ENCODE peak calls at places on chromosomes 11 and 22, in nine cellular contexts. S is prostate gland, T is ovary, Q is neuronal stem cell, F is left lung, O is breast epithelium, C is psoas muscle, W is tibial artery, X is cardiac muscle cell. U is an unnamed sample.

GRCh38 chr22:39348909-39349505 is 784 bp upstream of the SYNGR1 start:
- DNase-seq in Q (no peak), F (peak; percentile 48), S (no peak), T (peak; percentile 66), O (no peak), C (no peak), X (no peak), W (no peak), U (no peak)

GRCh38 chr22:19667872-19668740 is 46.2 kb upstream of the SEPTIN5 start:
- DNase-seq in W (no peak), C (no peak), T (no peak), F (no peak), S (no peak), O (no peak), Q (no peak), X (no peak), U (no peak)

GRCh38 chr11:100902454-100903141 is 215.5 kb downstream of the ARHGAP42 start:
- DNase-seq in W (no peak), S (no peak), T (no peak), O (peak; percentile 57), Q (no peak), F (no peak), X (no peak), C (no peak), U (no peak)

GRCh38 chr11:73528420-73528819 is 69.5 kb downstream of the FAM168A start:
- DNase-seq in S (no peak), Q (no peak), W (no peak), O (no peak), X (no peak), F (no peak), T (no peak), C (no peak), U (no peak)

GRCh38 chr11:73416711-73417265 is 40.6 kb downstream of the RELT start:
- DNase-seq in T (no peak), C (no peak), O (no peak), F (no peak), W (no peak), X (peak; percentile 60), S (no peak), Q (no peak), U (no peak)

GRCh38 chr11:65355013-65355775 is 643 bp downstream of the TIGD3 start:
- DNase-seq in F (no peak), C (peak; percentile 65), W (no peak), S (no peak), T (peak; percentile 60), Q (peak; percentile 40), X (no peak), O (peak; percentile 55), U (no peak)

GRCh38 chr22:36026741-36027140 is 1.9 kb downstream of the RBFOX2 start:
- DNase-seq in F (no peak), W (no peak), O (no peak), C (no peak), Q (no peak), T (no peak), X (peak; percentile 59), S (no peak), U (no peak)

GRCh38 chr11:60918251-60918940 is 4.4 kb downstream of the TMEM109 start:
- DNase-seq in T (no peak), X (no peak), Q (no peak), W (peak; percentile 11), S (no peak), F (no peak), O (no peak), C (no peak), U (no peak)

GRCh38 chr22:47210686-47211085 is 448.2 kb downstream of the TBC1D22A start:
- DNase-seq in C (no peak), X (no peak), S (no peak), F (no peak), T (no peak), W (peak; percentile 32), Q (no peak), O (no peak), U (no peak)

GRCh38 chr22:47207846-47208554 is 445.6 kb downstream of the TBC1D22A start:
- DNase-seq in T (peak; percentile 18), S (no peak), W (peak; percentile 27), O (no peak), F (peak; percentile 17), C (no peak), Q (no peak), X (no peak), U (no peak)

GRCh38 chr22:47209547-47210023 is 447.1 kb downstream of the TBC1D22A start:
- DNase-seq in X (no peak), S (no peak), C (peak; percentile 48), W (peak; percentile 44), F (no peak), T (peak; percentile 30), Q (no peak), O (no peak), U (no peak)

GRCh38 chr22:47209077-47209514 is 446.6 kb downstream of the TBC1D22A start:
- DNase-seq in S (no peak), X (peak; percentile 10), F (peak; percentile 17), C (peak; percentile 29), O (no peak), Q (no peak), W (peak; percentile 51), T (peak; percentile 19), U (no peak)

GRCh38 chr22:47210112-47210657 is 447.7 kb downstream of the TBC1D22A start:
- DNase-seq in C (peak; percentile 28), O (no peak), S (no peak), W (peak; percentile 28), F (peak; percentile 6), T (peak; percentile 21), Q (no peak), X (no peak), U (no peak)
- H3K9me3 ChIP-seq in C (no peaks in the 10 kb centered on the region), O (no peaks in the 10 kb centered on the region), S (no peaks in the 10 kb centered on the region), W (no peaks in the 10 kb centered on the region), F (no peaks in the 10 kb centered on the region), T (no peaks in the 10 kb centered on the region), Q (peaks cover 44% of the 10 kb centered on the region), X (no peaks in the 10 kb centered on the region), U (no peaks in the 10 kb centered on the region)

GRCh38 chr11:1305063-1305495 is 4.4 kb downstream of the TOLLIP start:
- DNase-seq in X (no peak), S (no peak), C (no peak), Q (no peak), W (no peak), O (no peak), F (no peak), T (no peak), U (no peak)
- H3K9me3 ChIP-seq in X (no peaks in the 10 kb centered on the region), S (no peaks in the 10 kb centered on the region), C (no peaks in the 10 kb centered on the region), Q (no peaks in the 10 kb centered on the region), W (no peaks in the 10 kb centered on the region), O (no peaks in the 10 kb centered on the region), F (no peaks in the 10 kb centered on the region), T (no peaks in the 10 kb centered on the region), U (no peaks in the 10 kb centered on the region)

GRCh38 chr11:74863410-74863809 is 85.5 kb downstream of the XRRA1 start:
- DNase-seq in Q (no peak), X (no peak), W (no peak), T (no peak), S (no peak), F (no peak), O (no peak), C (no peak), U (no peak)

GRCh38 chr11:74860743-74861142 is 88.1 kb downstream of the XRRA1 start:
- DNase-seq in Q (no peak), O (no peak), W (no peak), T (no peak), F (no peak), S (no peak), C (no peak), X (no peak), U (no peak)

GRCh38 chr11:74871037-74871436 is 77.9 kb downstream of the XRRA1 start:
- DNase-seq in T (no peak), O (no peak), X (peak; percentile 18), W (no peak), F (no peak), S (no peak), C (no peak), Q (no peak), U (no peak)

GRCh38 chr11:74870485-74870884 is 78.4 kb downstream of the XRRA1 start:
- DNase-seq in Q (no peak), F (no peak), O (no peak), C (no peak), X (peak; percentile 71), W (no peak), S (no peak), T (no peak), U (no peak)

GRCh38 chr11:74866557-74866956 is 82.3 kb downstream of the XRRA1 start:
- DNase-seq in O (no peak), W (no peak), Q (no peak), C (no peak), T (no peak), X (no peak), S (no peak), F (no peak), U (no peak)
- H3K9me3 ChIP-seq in O (peaks cover 80% of the 10 kb centered on the region), W (peaks cover 72% of the 10 kb centered on the region), Q (peaks cover 33% of the 10 kb centered on the region), C (peaks cover 61% of the 10 kb centered on the region), T (peaks cover 50% of the 10 kb centered on the region), X (no peaks in the 10 kb centered on the region), S (peaks cover 5% of the 10 kb centered on the region), F (peaks cover 10% of the 10 kb centered on the region), U (peaks cover 22% of the 10 kb centered on the region)

GRCh38 chr22:47565607-47566006 is 803.2 kb downstream of the TBC1D22A start:
- DNase-seq in X (no peak), Q (no peak), O (no peak), S (no peak), W (no peak), F (no peak), T (no peak), C (no peak), U (no peak)

GRCh38 chr22:47561766-47562165 is 799.3 kb downstream of the TBC1D22A start:
- DNase-seq in Q (no peak), W (no peak), S (no peak), T (no peak), F (no peak), X (no peak), O (no peak), C (no peak), U (no peak)

GRCh38 chr22:47564158-47564450 is 801.7 kb downstream of the TBC1D22A start:
- DNase-seq in Q (no peak), T (no peak), O (no peak), S (no peak), F (no peak), C (no peak), W (no peak), X (no peak), U (no peak)

GRCh38 chr22:47564651-47565050 is 802.2 kb downstream of the TBC1D22A start:
- DNase-seq in Q (no peak), W (no peak), S (no peak), C (no peak), O (no peak), F (no peak), T (no peak), X (no peak), U (no peak)

DNA sequence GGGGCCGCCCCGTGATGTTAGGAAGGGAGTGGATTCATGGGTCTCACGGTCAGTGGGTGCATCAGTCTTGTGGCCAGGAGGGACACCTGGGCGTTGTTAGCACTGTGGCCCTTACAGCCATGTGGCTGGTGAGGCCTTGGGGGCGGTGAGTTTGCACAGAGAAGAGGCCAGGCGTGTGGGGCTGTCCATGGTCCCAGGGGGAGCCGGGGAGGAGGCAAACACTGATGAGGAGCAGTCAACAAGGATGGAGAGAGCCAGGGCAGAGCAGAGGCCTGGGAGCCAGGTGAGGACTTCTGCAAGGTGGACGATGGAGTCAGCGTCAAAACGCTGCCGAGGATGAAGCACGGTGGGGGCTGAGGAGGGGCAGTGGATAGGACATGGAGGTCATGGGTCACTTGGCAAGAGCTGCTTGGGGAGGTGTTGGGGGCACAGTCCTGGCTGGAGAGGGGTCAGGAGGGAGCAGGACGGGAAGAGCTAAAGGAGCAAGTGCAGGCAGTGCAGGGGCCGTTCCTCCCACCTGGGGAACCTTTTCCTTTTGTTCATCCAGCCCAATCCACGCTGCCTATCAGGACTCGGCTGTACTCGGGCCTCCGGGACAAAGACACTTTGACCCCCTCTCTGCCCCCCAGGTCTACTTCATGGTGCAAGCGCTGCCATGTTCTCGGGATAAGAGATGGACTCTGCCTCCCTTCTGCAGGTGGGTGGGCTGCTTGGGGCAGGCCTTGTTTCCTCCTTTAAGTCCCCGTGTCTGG is 801.1 kb downstream of the TBC1D22A start:
- DNase-seq in F (no peak), T (no peak), O (no peak), C (no peak), Q (no peak), X (no peak), W (no peak), S (no peak), U (no peak)
- H3K9me3 ChIP-seq in F (no peaks in the 10 kb centered on the region), T (no peaks in the 10 kb centered on the region), O (no peaks in the 10 kb centered on the region), C (no peaks in the 10 kb centered on the region), Q (peaks cover 57% of the 10 kb centered on the region), X (no peaks in the 10 kb centered on the region), W (no peaks in the 10 kb centered on the region), S (no peaks in the 10 kb centered on the region), U (no peaks in the 10 kb centered on the region)

U was measured in T-helper 17 cell.